ENCODE peak calls at places on chromosomes 12 and 14, in six cellular contexts. R is OCI-LY7; V is naive thymus-derived CD4-positive, alpha-beta T cell; F is GM23248; X is small intestine; D is GM12878. A is an unnamed sample. For H3K4me1, the result is how much of the 10 kb centered on the place peaks cover.

GRCh38 chr14:98198385-98198784 is 1073.6 kb downstream of the BCL11B start:
- DNase-seq in D (no peak), F (no peak), V (no peak), X (peak), R (no peak), A (no peak)

GRCh38 chr12:57848208-57848607 is 1.7 kb upstream of the CTDSP2 start:
- DNase-seq in R (no peak), X (no peak), D (no peak), F (no peak), V (no peak), A (no peak)

GRCh38 chr14:20986811-20987210 is 3.0 kb upstream of the METTL17 start:
- DNase-seq in V (no peak), D (no peak), X (peak), R (no peak), F (peak), A (no peak)

GRCh38 chr12:104381721-104382480 is 74.8 kb upstream of the CHST11 start:
- DNase-seq in X (peak), F (peak), R (peak), D (peak), V (peak), A (peak)

GRCh38 chr12:52208424-52209165 is 16.8 kb upstream of the KRT80 start:
- DNase-seq in X (no peak), R (no peak), V (no peak), F (peak), D (no peak), A (no peak)

GRCh38 chr12:62654558-62655241 is 188.1 kb downstream of the MON2 start:
- DNase-seq in D (no peak), R (no peak), F (no peak), V (no peak), X (no peak), A (no peak)

GRCh38 chr12:55931317-55931779 is 386 bp downstream of the DGKA start:
- DNase-seq in R (no peak), D (no peak), X (peak), V (no peak), F (peak), A (no peak)

GRCh38 chr12:3342051-3342450 is 149.0 kb upstream of the PRMT8 start:
- DNase-seq in R (peak), X (no peak), V (no peak), F (peak), D (no peak), A (peak)

GRCh38 chr14:104572024-104572623 is 7.4 kb upstream of the C14orf180 start:
- DNase-seq in F (no peak), R (no peak), V (no peak), X (no peak), D (no peak), A (no peak)
- H3K4me1 ChIP-seq in F (under half), R (under half), V (under half), X (under half), D (under half), A (under half)

DNA sequence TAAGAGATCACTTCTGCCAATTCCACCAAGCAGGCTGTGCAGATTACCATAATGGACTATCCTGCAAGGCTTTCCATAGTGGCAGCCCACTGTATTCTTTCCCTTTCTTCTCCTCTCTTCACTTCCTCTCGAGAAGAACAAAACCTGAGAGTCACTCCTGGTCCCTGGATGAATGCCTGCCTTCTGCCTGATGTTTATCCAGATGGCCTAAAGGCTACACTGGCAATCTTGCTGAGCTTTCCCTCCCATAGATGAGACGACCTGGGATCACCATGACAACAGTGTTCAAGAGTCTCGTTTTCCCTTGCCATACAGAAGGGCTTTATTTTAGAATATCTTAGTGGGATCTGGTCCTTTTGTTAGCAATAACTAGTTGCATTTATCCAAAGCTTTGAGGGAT is 142.3 kb downstream of the RTN1 start:
- DNase-seq in F (no peak), D (no peak), X (no peak), R (no peak), V (no peak), A (no peak)
- H3K4me1 ChIP-seq in F (under half), D (under half), X (under half), R (under half), V (under half), A (under half)

GRCh38 chr14:104335176-104335575 is 196.8 kb downstream of the KIF26A start:
- DNase-seq in F (no peak), V (no peak), R (no peak), X (no peak), D (no peak), A (no peak)

GRCh38 chr14:104335611-104336010 is 197.2 kb downstream of the KIF26A start:
- DNase-seq in V (no peak), D (no peak), F (no peak), R (no peak), X (no peak), A (no peak)

GRCh38 chr14:104334812-104335161 is 196.4 kb downstream of the KIF26A start:
- DNase-seq in D (no peak), F (no peak), X (no peak), V (no peak), R (no peak), A (no peak)

GRCh38 chr14:104332634-104333270 is 194.4 kb downstream of the KIF26A start:
- DNase-seq in D (no peak), X (no peak), V (no peak), R (no peak), F (no peak), A (no peak)

DNA sequence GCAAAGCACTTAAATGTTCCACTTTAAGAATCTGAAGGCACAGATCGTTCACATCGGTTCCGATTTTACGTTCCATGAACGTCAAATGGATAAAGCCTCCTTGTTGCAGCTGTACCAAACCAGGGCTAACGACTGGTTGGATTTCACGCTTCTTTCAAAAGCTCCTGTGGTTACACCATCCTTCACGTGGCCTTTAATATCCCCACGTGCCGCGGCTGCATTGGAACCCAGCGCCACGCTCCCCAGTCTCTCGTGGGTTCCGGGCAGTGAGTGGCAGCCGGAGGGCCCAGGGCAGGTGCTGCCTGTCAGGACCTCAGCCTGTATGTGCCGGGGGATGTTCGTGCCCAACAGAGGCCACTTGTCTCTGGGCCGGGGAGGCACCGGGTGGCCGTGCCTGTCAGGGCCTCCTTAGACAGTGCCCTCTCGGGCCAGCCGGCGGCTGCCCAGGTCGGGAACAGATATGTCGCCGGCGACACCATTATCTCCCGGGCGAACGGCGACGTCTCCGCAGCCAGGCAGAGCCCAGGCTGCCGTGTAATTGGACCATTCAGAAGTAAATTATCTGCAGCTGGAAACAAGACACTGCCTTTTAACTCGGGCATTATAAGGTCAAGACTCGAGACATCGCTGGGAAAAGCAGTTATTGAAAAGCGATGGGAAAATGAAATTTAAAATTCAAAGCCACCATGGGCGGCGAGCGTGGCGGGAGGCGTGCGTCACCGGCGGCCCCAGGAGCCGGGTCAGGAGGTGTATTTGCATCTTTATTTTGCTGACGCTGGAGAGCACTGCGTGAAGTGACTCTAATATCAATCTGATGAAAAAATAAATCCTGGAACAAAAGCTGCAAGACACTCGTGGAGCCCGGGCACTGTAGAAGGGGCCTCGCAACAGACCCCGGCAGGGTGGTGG is 195.8 kb downstream of the KIF26A start:
- DNase-seq in D (no peak), F (no peak), R (no peak), V (no peak), X (no peak), A (no peak)
- H3K4me1 ChIP-seq in D (under half), F (under half), R (under half), V (under half), X (under half), A (under half)

GRCh38 chr12:124682425-124683329 is 115.3 kb upstream of the NCOR2 start:
- DNase-seq in F (no peak), V (no peak), R (no peak), X (no peak), D (no peak), A (peak)

GRCh38 chr12:124679047-124679446 is 111.6 kb upstream of the NCOR2 start:
- DNase-seq in V (no peak), D (no peak), R (no peak), F (no peak), X (no peak), A (no peak)

GRCh38 chr12:124679533-124680371 is 112.3 kb upstream of the NCOR2 start:
- DNase-seq in F (peak), V (no peak), D (no peak), R (no peak), X (no peak), A (no peak)

GRCh38 chr12:124681779-124682391 is 114.5 kb upstream of the NCOR2 start:
- DNase-seq in D (no peak), V (no peak), X (no peak), R (no peak), F (peak), A (no peak)

DNA sequence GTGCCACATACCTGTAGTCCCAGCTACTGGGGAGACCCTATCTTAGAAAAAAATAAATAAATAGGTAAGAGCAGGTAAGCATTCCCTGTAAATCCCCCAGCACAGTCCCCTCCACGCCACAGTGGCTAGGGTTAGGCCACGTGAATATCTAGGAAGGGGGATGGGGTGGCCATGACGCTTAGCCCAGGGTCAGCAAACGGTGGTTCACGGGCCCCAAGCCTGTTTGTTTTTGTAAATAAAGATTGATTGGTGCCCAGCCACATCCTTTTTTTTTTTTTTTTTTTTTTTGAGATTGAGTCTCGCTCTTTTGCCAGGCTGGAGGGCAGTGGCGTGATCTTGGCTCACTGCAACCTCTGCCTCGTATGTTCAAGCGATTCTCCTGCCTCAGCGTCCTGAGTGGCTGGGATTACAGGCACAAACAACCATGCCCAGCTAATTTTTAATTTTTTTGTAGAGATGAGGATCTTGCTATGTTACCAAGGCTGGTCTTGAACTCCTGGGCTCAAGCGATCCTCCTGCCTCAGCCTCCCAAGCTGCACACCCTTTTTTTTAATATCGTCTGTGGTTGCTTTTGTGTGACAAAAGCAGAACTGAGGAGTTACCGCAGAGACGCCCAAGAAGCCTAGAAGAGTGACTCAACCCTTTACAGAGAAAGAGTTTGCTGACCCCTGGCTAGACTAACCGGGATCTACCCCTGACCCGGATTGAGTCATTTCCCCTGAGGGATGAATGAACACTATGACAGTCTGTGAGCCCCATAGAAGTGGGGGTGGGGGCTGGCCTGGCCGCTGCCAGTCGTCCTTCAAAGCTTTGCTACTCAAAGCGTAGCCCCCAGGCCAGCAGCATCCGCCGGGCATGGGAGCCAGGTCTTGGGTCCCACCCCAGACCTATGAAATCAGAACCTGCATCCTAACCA is 113.7 kb upstream of the NCOR2 start:
- DNase-seq in F (peak), X (peak), V (no peak), D (peak), R (peak), A (peak)
- H3K4me1 ChIP-seq in F (under half), X (under half), V (under half), D (under half), R (under half), A (under half)

A was measured in HAP-1.